ENCODE peak calls at places on chromosomes 13 and 19, in six cellular contexts. O, P, S, L, R and V are unnamed samples.

GRCh38 chr13:59545007-59545406 is 618.7 kb downstream of the DIAPH3 start:
- DNase-seq in R (no peak), L (no peak), P (no peak), O (no peak), S (no peak), V (peak)

GRCh38 chr19:3723883-3724282 is 15.7 kb downstream of the TJP3 start:
- DNase-seq in S (no peak), O (no peak), R (no peak), P (no peak), L (no peak), V (no peak)

GRCh38 chr13:46057251-46058015 is 4.9 kb upstream of the ZC3H13 start:
- DNase-seq in O (no peak), R (no peak), S (no peak), L (no peak), P (no peak), V (no peak)

GRCh38 chr13:97720881-97721280 is 232.6 kb upstream of the IPO5 start:
- DNase-seq in O (no peak), P (no peak), R (no peak), S (no peak), L (no peak), V (no peak)

GRCh38 chr13:64723735-64724134 is 2506.4 kb downstream of the PCDH9 start:
- DNase-seq in O (no peak), L (no peak), S (no peak), R (peak), P (no peak), V (no peak)

GRCh38 chr13:34914416-34914815 is 27.7 kb upstream of the NBEA start:
- DNase-seq in R (no peak), L (no peak), P (no peak), O (no peak), S (no peak), V (peak)

GRCh38 chr19:33040994-33041827 is 23.5 kb downstream of the RHPN2 start:
- DNase-seq in P (no peak), L (no peak), S (no peak), O (no peak), R (peak), V (no peak)

GRCh38 chr13:73635166-73635787 is 498.9 kb downstream of the KLF12 start:
- DNase-seq in P (no peak), R (no peak), S (no peak), O (no peak), L (no peak), V (no peak)